ENCODE peak calls at places on chromosomes 2 and 18, in six cellular contexts. M, O, W, U, Z and R are unnamed samples.

GRCh38 chr2:147149589-147150245 is 695.1 kb upstream of the ACVR2A start:
- DNase-seq in M (no peak), O (no peak), W (no peak), U (peak; percentile 43), Z (no peak), R (no peak)

GRCh38 chr2:105821428-105822125 is 76.9 kb downstream of the NCK2 start:
- DNase-seq in M (no peak), O (no peak), W (no peak), U (no peak), Z (no peak), R (no peak)

GRCh38 chr2:142179686-142180085 is 48.9 kb upstream of the LRP1B start:
- DNase-seq in M (no peak), O (no peak), W (no peak), U (no peak), Z (no peak), R (no peak)

GRCh38 chr2:175251425-175252041 is 70.0 kb upstream of the ATP5MC3 start:
- DNase-seq in M (no peak), O (no peak), W (no peak), U (no peak), Z (peak; percentile 40), R (no peak)

GRCh38 chr2:62219407-62220159 is 23.7 kb downstream of the B3GNT2 start:
- DNase-seq in M (no peak), O (no peak), W (no peak), U (no peak), Z (no peak), R (no peak)

GRCh38 chr18:36075862-36076587 is 8.7 kb upstream of the RPRD1A start:
- DNase-seq in M (no peak), O (no peak), W (no peak), U (no peak), Z (peak; percentile 89), R (no peak)

GRCh38 chr18:6056171-6056932 is 161.0 kb upstream of the TMEM200C start:
- DNase-seq in M (no peak), O (no peak), W (no peak), U (no peak), Z (peak; percentile 77), R (no peak)

GRCh38 chr2:85547089-85547858 is 8.3 kb downstream of the MAT2A start:
- DNase-seq in M (no peak), O (no peak), W (no peak), U (no peak), Z (no peak), R (no peak)

GRCh38 chr2:233385489-233386044 is 31.3 kb downstream of the DGKD start:
- DNase-seq in M (no peak), O (no peak), W (peak; percentile 25), U (peak; percentile 86), Z (no peak), R (no peak)

GRCh38 chr2:133293544-133294270 is 274.6 kb downstream of the NCKAP5 start:
- DNase-seq in M (no peak), O (no peak), W (no peak), U (no peak), Z (peak; percentile 82), R (no peak)

GRCh38 chr2:45477546-45477945 is 133.5 kb downstream of the SRBD1 start:
- DNase-seq in M (no peak), O (no peak), W (no peak), U (no peak), Z (no peak), R (no peak)

DNA sequence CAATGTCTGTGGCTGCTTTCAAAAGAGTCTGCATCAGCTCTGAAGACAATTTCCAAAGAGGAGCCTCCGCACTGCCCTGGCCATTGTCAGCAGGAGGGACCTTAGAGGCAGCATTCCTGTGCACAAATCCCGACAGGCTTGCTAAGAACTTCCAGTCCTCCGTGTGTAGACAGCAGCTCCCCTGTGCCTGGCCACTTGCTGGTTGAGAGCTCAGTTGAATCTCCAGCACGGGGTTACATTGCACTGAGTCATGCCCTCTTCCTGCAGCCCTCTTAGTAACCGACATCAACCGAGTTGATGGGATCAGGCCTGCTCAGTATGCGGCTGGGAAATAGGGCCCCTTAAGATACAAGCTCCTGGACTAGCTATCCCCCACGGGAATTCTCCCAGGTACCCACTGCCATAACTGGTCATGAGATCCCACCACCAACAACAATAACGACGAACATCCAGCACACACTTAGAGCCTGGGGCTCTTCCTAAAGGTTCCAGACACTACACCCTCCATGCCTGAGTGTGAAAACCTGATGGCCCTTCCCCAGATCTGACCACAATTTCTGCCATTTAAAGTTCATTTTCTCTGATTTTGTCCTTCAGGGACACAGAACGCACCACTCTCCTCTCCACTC is 12.0 kb downstream of the ATP6V1B1 start:
- DNase-seq in M (no peak), O (peak; percentile 14), W (no peak), U (no peak), Z (peak; percentile 75), R (no peak)
- H3K4me3 ChIP-seq in M (no peak overlapping the region), O (peak overlapping the region; percentile 58), W (no peak overlapping the region), U (no peak overlapping the region), Z (no peak overlapping the region), R (no peak overlapping the region)

GRCh38 chr18:45670281-45670962 is 53.6 kb upstream of the SLC14A1 start:
- DNase-seq in M (no peak), O (no peak), W (no peak), U (no peak), Z (peak; percentile 85), R (peak; percentile 33)
- H3K27ac ChIP-seq in M (no peak overlapping the region), O (no peak overlapping the region), W (no peak overlapping the region), U (peak overlapping the region; percentile 53), Z (peak overlapping the region; percentile 57), R (peak overlapping the region; percentile 44)

GRCh38 chr2:36480596-36480995 is 117.4 kb downstream of the FEZ2 start:
- DNase-seq in M (no peak), O (no peak), W (no peak), U (no peak), Z (no peak), R (no peak)
- H3K4me1 ChIP-seq in M (peaks cover 23% of the 10 kb centered on the region), O (no peaks in the 10 kb centered on the region), W (no peaks in the 10 kb centered on the region), U (no peaks in the 10 kb centered on the region), Z (peaks cover 42% of the 10 kb centered on the region), R (no peaks in the 10 kb centered on the region)

GRCh38 chr2:239036819-239037558 is 189.1 kb downstream of the TWIST2 start:
- DNase-seq in M (no peak), O (no peak), W (no peak), U (no peak), Z (no peak), R (no peak)
- H3K4me3 ChIP-seq in M (no peak overlapping the region), O (no peak overlapping the region), W (no peak overlapping the region), U (no peak overlapping the region), Z (no peak overlapping the region), R (no peak overlapping the region)

GRCh38 chr18:9741821-9742541 is 33.9 kb downstream of the RAB31 start:
- DNase-seq in M (no peak), O (no peak), W (no peak), U (peak; percentile 69), Z (no peak), R (no peak)
- H3K27ac ChIP-seq in M (peak overlapping the region; percentile 44), O (peak overlapping the region; percentile 66), W (peak overlapping the region; percentile 59), U (peak overlapping the region; percentile 61), Z (no peak overlapping the region), R (no peak overlapping the region)

DNA sequence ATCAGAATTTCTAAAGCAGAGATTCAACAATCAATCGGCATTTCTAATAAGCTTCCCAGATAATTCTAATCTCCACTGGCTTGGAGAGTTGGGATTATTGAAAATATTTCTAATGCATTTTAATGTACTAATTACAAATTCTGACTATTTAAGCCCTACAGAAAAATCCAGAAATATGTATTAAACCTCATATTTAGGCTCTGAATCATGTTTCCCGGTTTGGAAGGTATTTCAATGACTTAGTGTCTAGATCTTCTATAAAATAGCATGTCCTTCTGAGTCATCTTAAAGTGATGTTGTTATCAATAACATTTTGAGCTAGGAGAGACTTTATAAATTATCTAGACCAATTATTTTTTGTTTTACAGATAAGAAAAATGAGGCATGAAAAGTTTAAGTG is 258.8 kb upstream of the NRXN1 start:
- DNase-seq in M (no peak), O (no peak), W (no peak), U (no peak), Z (peak; percentile 72), R (no peak)
- H3K4me1 ChIP-seq in M (no peaks in the 10 kb centered on the region), O (no peaks in the 10 kb centered on the region), W (no peaks in the 10 kb centered on the region), U (no peaks in the 10 kb centered on the region), Z (no peaks in the 10 kb centered on the region), R (no peaks in the 10 kb centered on the region)